ENCODE peak calls at places on chromosomes 12 and 14, in four cellular contexts. A, D, K and R are unnamed samples.

GRCh38 chr12:105100207-105100985 is 7.1 kb upstream of the WASHC4 start:
- DNase-seq in A (no peak), D (no peak), K (no peak), R (no peak)

GRCh38 chr12:90833228-90833627 is 121.7 kb downstream of the CCER1 start:
- DNase-seq in A (no peak), D (no peak), K (no peak), R (no peak)

GRCh38 chr14:91470216-91470615 is 39.9 kb downstream of the PPP4R3A start:
- DNase-seq in A (no peak), D (no peak), K (no peak), R (no peak)

GRCh38 chr14:105530446-105531087 is 4.2 kb downstream of the TMEM121 start:
- DNase-seq in A (no peak), D (no peak), K (no peak), R (no peak)

GRCh38 chr12:130044991-130045621 is 117.2 kb upstream of the FZD10 start:
- DNase-seq in A (no peak), D (no peak), K (no peak), R (no peak)

GRCh38 chr14:102043251-102044025 is 43.4 kb downstream of the HSP90AA1 start:
- DNase-seq in A (no peak), D (no peak), K (no peak), R (no peak)

GRCh38 chr12:29879606-29880308 is 96.0 kb upstream of the TMTC1 start:
- DNase-seq in A (no peak), D (no peak), K (no peak), R (no peak)

GRCh38 chr12:93894391-93895095 is 217.4 kb downstream of the CRADD start:
- DNase-seq in A (peak), D (peak), K (no peak), R (no peak)

GRCh38 chr12:128314611-128315010 is 47.6 kb downstream of the TMEM132C start:
- DNase-seq in A (no peak), D (no peak), K (no peak), R (no peak)

GRCh38 chr14:85308531-85309300 is 221.2 kb upstream of the FLRT2 start:
- DNase-seq in A (no peak), D (no peak), K (peak), R (no peak)

GRCh38 chr14:103390605-103391004 is 5.4 kb downstream of the MARK3 start:
- DNase-seq in A (no peak), D (no peak), K (no peak), R (no peak)

GRCh38 chr14:37060496-37061260 is 111.7 kb downstream of the SLC25A21 start:
- DNase-seq in A (no peak), D (no peak), K (no peak), R (no peak)

GRCh38 chr14:96053600-96054381 is 14.6 kb downstream of the C14orf132 start:
- DNase-seq in A (no peak), D (peak), K (no peak), R (peak)

GRCh38 chr12:9115731-9116689 is at the start of gene A2M:
- DNase-seq in A (no peak), D (no peak), K (peak), R (no peak)

GRCh38 chr12:49094104-49094948 is at the start of gene DHH:
- DNase-seq in A (no peak), D (no peak), K (no peak), R (no peak)

GRCh38 chr14:56202256-56202655 is 84.0 kb downstream of the PELI2 start:
- DNase-seq in A (no peak), D (no peak), K (no peak), R (no peak)

GRCh38 chr12:8773456-8773855 is 49.0 kb upstream of the A2ML1 start:
- DNase-seq in A (no peak), D (no peak), K (no peak), R (no peak)

GRCh38 chr12:79373896-79374499 is 316.8 kb downstream of the PAWR start:
- DNase-seq in A (no peak), D (no peak), K (no peak), R (no peak)

GRCh38 chr12:124148481-124148880 is 146.4 kb upstream of the RFLNA start:
- DNase-seq in A (no peak), D (no peak), K (no peak), R (no peak)

GRCh38 chr14:56087824-56088571 is 30.2 kb upstream of the PELI2 start:
- DNase-seq in A (no peak), D (no peak), K (no peak), R (no peak)

GRCh38 chr14:48792376-48793024 is 793.7 kb downstream of the RPS29 start:
- DNase-seq in A (no peak), D (no peak), K (no peak), R (peak)

GRCh38 chr12:18084080-18084479 is 5.9 kb downstream of the RERGL start:
- DNase-seq in A (no peak), D (no peak), K (no peak), R (no peak)

GRCh38 chr14:95652171-95652570 is 34.1 kb upstream of the TCL1B start:
- DNase-seq in A (no peak), D (no peak), K (no peak), R (no peak)

GRCh38 chr12:54141534-54142475 is 47.0 kb downstream of the SMUG1 start:
- DNase-seq in A (no peak), D (no peak), K (no peak), R (no peak)